ENCODE peak calls at places on chromosome 20, in six cellular contexts. Z, V, H, G, Y and A are unnamed samples.
A peak's percentile ranks its signal among the peaks of the same experiment; 100 is the strongest.

GRCh38 chr20:37200376-37200775 is 21.0 kb upstream of the MROH8 start:
- DNase-seq in H (no peak), V (no peak), G (no peak), Y (no peak), Z (no peak), A (no peak)

GRCh38 chr20:43579861-43580793 is 10.6 kb upstream of the IFT52 start:
- DNase-seq in G (no peak), H (no peak), Z (no peak), Y (no peak), V (no peak), A (no peak)

GRCh38 chr20:64103871-64104666 is 3.3 kb downstream of the NPBWR2 start:
- DNase-seq in V (no peak), Z (no peak), H (no peak), Y (peak; percentile 48), G (no peak), A (no peak)

GRCh38 chr20:58306421-58307261 is 2.9 kb upstream of the RAB22A start:
- DNase-seq in H (no peak), G (peak; percentile 85), Z (peak; percentile 30), Y (no peak), V (peak; percentile 37), A (no peak)

GRCh38 chr20:4829494-4830211 is 107.9 kb downstream of the PRND start:
- DNase-seq in H (no peak), Y (peak; percentile 33), G (no peak), V (no peak), Z (no peak), A (no peak)

GRCh38 chr20:37295001-37295400 is 5.5 kb downstream of the MANBAL start:
- DNase-seq in H (peak; percentile 39), V (no peak), Z (peak; percentile 94), G (no peak), Y (no peak), A (no peak)

GRCh38 chr20:23128461-23129125 is 42.5 kb upstream of the CD93 start:
- DNase-seq in V (no peak), G (no peak), Z (no peak), H (no peak), Y (no peak), A (no peak)

GRCh38 chr20:63265891-63266515 is 6.6 kb upstream of the ARFGAP1 start:
- DNase-seq in H (no peak), V (no peak), G (no peak), Z (no peak), Y (no peak), A (no peak)

GRCh38 chr20:44395183-44395962 is 39.9 kb downstream of the HNF4A start:
- DNase-seq in V (peak; percentile 65), G (no peak), Z (no peak), H (no peak), Y (no peak), A (no peak)

GRCh38 chr20:11852801-11853200 is 64.9 kb upstream of the BTBD3 start:
- DNase-seq in Y (no peak), G (no peak), V (no peak), Z (no peak), H (no peak), A (no peak)

GRCh38 chr20:10961651-10962288 is 288.0 kb upstream of the JAG1 start:
- DNase-seq in G (no peak), Z (peak; percentile 13), H (no peak), V (no peak), Y (no peak), A (no peak)

GRCh38 chr20:58461899-58462298 is 53.3 kb downstream of the APCDD1L start:
- DNase-seq in G (no peak), V (no peak), Y (no peak), Z (no peak), H (no peak), A (no peak)

GRCh38 chr20:6994452-6994851 is 227.0 kb downstream of the BMP2 start:
- DNase-seq in G (no peak), V (no peak), H (no peak), Z (peak; percentile 36), Y (no peak), A (no peak)

GRCh38 chr20:62804632-62805364 is at the start of gene OGFR:
- DNase-seq in G (no peak), Y (peak; percentile 66), Z (no peak), V (no peak), H (peak; percentile 91), A (peak; percentile 96)

GRCh38 chr20:31862506-31862905 is 7.8 kb downstream of the DUSP15 start:
- DNase-seq in H (no peak), G (no peak), V (no peak), Z (no peak), Y (no peak), A (no peak)

GRCh38 chr20:63096681-63097335 is 90.0 kb upstream of the BHLHE23 start:
- DNase-seq in H (no peak), G (no peak), Y (peak; percentile 37), V (no peak), Z (no peak), A (no peak)

GRCh38 chr20:57818418-57818817 is 108.6 kb upstream of the PMEPA1 start:
- DNase-seq in Z (no peak), V (no peak), H (no peak), G (no peak), Y (no peak), A (peak; percentile 65)

GRCh38 chr20:33789109-33789857 is 21.9 kb upstream of the CHMP4B start:
- DNase-seq in Y (no peak), V (peak; percentile 83), H (no peak), G (no peak), Z (peak; percentile 96), A (peak; percentile 68)

GRCh38 chr20:11807070-11807741 is 110.5 kb upstream of the BTBD3 start:
- DNase-seq in V (no peak), G (no peak), Y (no peak), Z (peak; percentile 30), H (no peak), A (no peak)

GRCh38 chr20:19254086-19254821 is 41.8 kb downstream of the SLC24A3 start:
- DNase-seq in G (no peak), H (no peak), V (no peak), Y (peak; percentile 24), Z (no peak), A (no peak)

GRCh38 chr20:44028341-44028715 is 113.7 kb downstream of the TOX2 start:
- DNase-seq in Y (no peak), Z (no peak), H (no peak), V (no peak), G (no peak), A (no peak)

GRCh38 chr20:4234128-4234527 is 218.8 kb upstream of the RNF24 start:
- DNase-seq in Z (peak; percentile 49), H (no peak), V (no peak), Y (no peak), G (no peak), A (no peak)

GRCh38 chr20:419556-420168 is 11.6 kb downstream of the RBCK1 start:
- DNase-seq in Z (no peak), G (no peak), V (no peak), H (no peak), Y (no peak), A (no peak)

GRCh38 chr20:62161347-62161746 is 17.8 kb downstream of the SS18L1 start:
- DNase-seq in H (no peak), G (no peak), Z (no peak), V (no peak), Y (no peak), A (no peak)

GRCh38 chr20:25399038-25399430 is 8.4 kb upstream of the ABHD12 start:
- DNase-seq in H (peak; percentile 23), Z (peak; percentile 81), Y (no peak), G (no peak), V (peak; percentile 91), A (peak; percentile 68)
- TF ChIP-seq CHD2 in H (no peak), Z (no peak), Y (no peak), G (no peak), V (no peak), A (no peak)

DNA sequence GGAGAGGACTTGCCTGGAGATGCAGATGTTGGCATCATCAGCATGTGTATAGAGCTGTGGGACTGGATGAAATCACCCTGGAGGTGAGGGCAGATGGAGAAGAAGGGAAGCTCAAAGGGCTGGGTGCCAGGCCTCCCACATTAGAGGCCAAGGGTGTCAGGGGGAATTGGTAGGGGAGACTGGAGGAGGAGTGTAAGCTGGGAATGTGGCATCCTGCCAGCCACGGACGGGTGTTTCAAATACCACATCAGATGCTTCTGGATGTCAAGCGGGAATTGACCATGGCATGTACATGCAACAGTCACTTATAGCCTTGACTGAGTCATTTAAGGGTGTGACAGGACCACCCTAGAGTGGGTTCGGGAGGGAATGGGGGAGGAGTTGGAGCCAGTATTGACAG is 9.6 kb downstream of the ERGIC3 start:
- DNase-seq in Z (no peak), V (no peak), G (no peak), Y (no peak), H (peak; percentile 7), A (no peak)
- TF ChIP-seq CHD2 in Z (no peak), V (no peak), G (no peak), Y (no peak), H (no peak), A (no peak)

GRCh38 chr20:51752343-51752951 is 15.7 kb downstream of the ATP9A start:
- DNase-seq in Y (no peak), G (no peak), H (no peak), Z (peak; percentile 72), V (peak; percentile 71), A (no peak)
- TF ChIP-seq CHD2 in Y (no peak), G (no peak), H (no peak), Z (no peak), V (no peak), A (no peak)

GRCh38 chr20:48723308-48724264 is 104.2 kb downstream of the PREX1 start:
- DNase-seq in G (no peak), H (no peak), Z (no peak), Y (no peak), V (peak; percentile 73), A (no peak)
- TF ChIP-seq CHD2 in G (no peak), H (no peak), Z (no peak), Y (no peak), V (no peak), A (no peak)

DNA sequence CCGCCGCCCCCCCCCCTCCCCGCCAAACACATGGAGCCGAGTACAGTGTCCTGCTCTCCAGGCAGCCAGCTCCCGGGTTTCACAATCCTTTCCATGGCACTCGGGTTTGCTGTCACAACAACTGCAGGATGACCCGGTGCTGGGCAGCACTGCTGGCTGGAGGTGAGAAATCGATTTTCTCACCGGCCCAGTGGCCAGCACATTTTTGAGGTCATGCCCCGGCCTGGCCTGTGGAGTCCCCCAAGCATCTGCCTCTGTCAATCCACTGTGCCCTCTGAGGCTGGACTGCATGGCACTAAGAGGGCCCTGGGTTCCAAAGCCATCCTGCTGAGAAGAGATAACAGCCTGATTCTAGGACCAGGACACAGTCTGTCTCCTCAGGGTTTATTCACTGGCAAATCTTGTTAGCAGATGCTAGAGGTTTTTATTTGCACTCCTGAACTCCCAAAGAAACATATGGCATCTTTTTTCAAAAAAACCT is 129.5 kb downstream of the NFATC2 start:
- DNase-seq in V (peak; percentile 82), G (no peak), H (no peak), Y (no peak), Z (no peak), A (peak; percentile 84)
- TF ChIP-seq CHD2 in V (no peak), G (no peak), H (no peak), Y (no peak), Z (no peak), A (peak; percentile 57)

GRCh38 chr20:45970646-45971424 is 1.2 kb downstream of the ZNF335 start:
- DNase-seq in Z (no peak), V (no peak), Y (no peak), G (no peak), H (no peak), A (peak; percentile 53)
- TF ChIP-seq CHD2 in Z (no peak), V (no peak), Y (no peak), G (no peak), H (no peak), A (no peak)